ENCODE peak calls at places on chromosomes 7 and 10, in ten cellular contexts. One of them, this sample, is unnamed.

GRCh38 chr10:11009471-11010308 is 8.0 kb upstream of the CELF2 start:
- DNase-seq in GM13977: no peak
- DNase-seq in coronary artery: no peak
- DNase-seq in fibroblast of villous mesenchyme: no peak
- DNase-seq in transverse colon: no peak
- DNase-seq in RWPE2: no peak
- DNase-seq in progenitor cell of endocrine pancreas: no peak
- DNase-seq in Calu3: no peak
- DNase-seq in fibroblast of mammary gland: peak; percentile 57
- DNase-seq in lower leg skin: no peak
- DNase-seq in this sample: no peak

GRCh38 chr7:100566018-100566531 is 7.6 kb downstream of the SAP25 start:
- DNase-seq in lower leg skin: no peak
- DNase-seq in coronary artery: peak; percentile 69
- DNase-seq in RWPE2: no peak
- DNase-seq in transverse colon: no peak
- DNase-seq in progenitor cell of endocrine pancreas: no peak
- DNase-seq in fibroblast of mammary gland: no peak
- DNase-seq in fibroblast of villous mesenchyme: no peak
- DNase-seq in Calu3: no peak
- DNase-seq in GM13977: no peak
- DNase-seq in this sample: no peak

GRCh38 chr10:123270221-123270620 is 116.0 kb downstream of the BUB3 start:
- DNase-seq in transverse colon: no peak
- DNase-seq in RWPE2: no peak
- DNase-seq in lower leg skin: no peak
- DNase-seq in coronary artery: no peak
- DNase-seq in Calu3: no peak
- DNase-seq in fibroblast of villous mesenchyme: peak; percentile 5
- DNase-seq in fibroblast of mammary gland: peak; percentile 68
- DNase-seq in GM13977: no peak
- DNase-seq in progenitor cell of endocrine pancreas: no peak
- DNase-seq in this sample: no peak

GRCh38 chr10:47225186-47225927 is 74.6 kb upstream of the GDF10 start:
- DNase-seq in lower leg skin: no peak
- DNase-seq in transverse colon: no peak
- DNase-seq in Calu3: no peak
- DNase-seq in progenitor cell of endocrine pancreas: no peak
- DNase-seq in GM13977: no peak
- DNase-seq in fibroblast of mammary gland: no peak
- DNase-seq in coronary artery: no peak
- DNase-seq in RWPE2: no peak
- DNase-seq in fibroblast of villous mesenchyme: no peak
- DNase-seq in this sample: no peak

GRCh38 chr10:58444336-58444735 is 59.1 kb downstream of the TFAM start:
- DNase-seq in fibroblast of villous mesenchyme: no peak
- DNase-seq in fibroblast of mammary gland: no peak
- DNase-seq in progenitor cell of endocrine pancreas: no peak
- DNase-seq in transverse colon: no peak
- DNase-seq in GM13977: no peak
- DNase-seq in coronary artery: no peak
- DNase-seq in Calu3: no peak
- DNase-seq in lower leg skin: no peak
- DNase-seq in RWPE2: no peak
- DNase-seq in this sample: no peak

GRCh38 chr10:6221971-6222751 is 19.4 kb downstream of the PFKFB3 start:
- DNase-seq in progenitor cell of endocrine pancreas: no peak
- DNase-seq in RWPE2: no peak
- DNase-seq in coronary artery: no peak
- DNase-seq in Calu3: no peak
- DNase-seq in fibroblast of villous mesenchyme: no peak
- DNase-seq in fibroblast of mammary gland: peak; percentile 25
- DNase-seq in GM13977: no peak
- DNase-seq in lower leg skin: no peak
- DNase-seq in transverse colon: no peak
- DNase-seq in this sample: peak; percentile 69

GRCh38 chr7:131203291-131203976 is 124.2 kb upstream of the MKLN1 start:
- DNase-seq in coronary artery: no peak
- DNase-seq in transverse colon: no peak
- DNase-seq in lower leg skin: no peak
- DNase-seq in GM13977: no peak
- DNase-seq in fibroblast of mammary gland: peak; percentile 49
- DNase-seq in Calu3: no peak
- DNase-seq in RWPE2: no peak
- DNase-seq in fibroblast of villous mesenchyme: peak; percentile 61
- DNase-seq in progenitor cell of endocrine pancreas: no peak
- DNase-seq in this sample: no peak

GRCh38 chr10:110275140-110275729 is 29.5 kb downstream of the SMNDC1 start:
- DNase-seq in coronary artery: no peak
- DNase-seq in GM13977: no peak
- DNase-seq in Calu3: no peak
- DNase-seq in fibroblast of villous mesenchyme: no peak
- DNase-seq in transverse colon: no peak
- DNase-seq in lower leg skin: no peak
- DNase-seq in progenitor cell of endocrine pancreas: no peak
- DNase-seq in RWPE2: no peak
- DNase-seq in fibroblast of mammary gland: no peak
- DNase-seq in this sample: no peak

GRCh38 chr10:52566471-52567246 is 205.9 kb downstream of the MBL2 start:
- DNase-seq in GM13977: no peak
- DNase-seq in RWPE2: no peak
- DNase-seq in progenitor cell of endocrine pancreas: no peak
- DNase-seq in fibroblast of mammary gland: peak; percentile 68
- DNase-seq in coronary artery: no peak
- DNase-seq in lower leg skin: no peak
- DNase-seq in transverse colon: no peak
- DNase-seq in Calu3: peak; percentile 45
- DNase-seq in fibroblast of villous mesenchyme: peak; percentile 81
- DNase-seq in this sample: no peak

GRCh38 chr7:14858866-14859265 is 43.7 kb downstream of the DGKB start:
- DNase-seq in transverse colon: no peak
- DNase-seq in lower leg skin: no peak
- DNase-seq in RWPE2: no peak
- DNase-seq in fibroblast of mammary gland: no peak
- DNase-seq in coronary artery: no peak
- DNase-seq in fibroblast of villous mesenchyme: no peak
- DNase-seq in Calu3: no peak
- DNase-seq in GM13977: no peak
- DNase-seq in progenitor cell of endocrine pancreas: no peak
- DNase-seq in this sample: no peak

GRCh38 chr10:75398630-75399460 is 2.7 kb downstream of the ZNF503 start:
- DNase-seq in RWPE2: no peak
- DNase-seq in fibroblast of mammary gland: no peak
- DNase-seq in coronary artery: no peak
- DNase-seq in Calu3: no peak
- DNase-seq in GM13977: no peak
- DNase-seq in fibroblast of villous mesenchyme: no peak
- DNase-seq in lower leg skin: no peak
- DNase-seq in transverse colon: peak; percentile 22
- DNase-seq in progenitor cell of endocrine pancreas: no peak
- DNase-seq in this sample: no peak

GRCh38 chr7:56063882-56064625 is at the start of gene SUMF2:
- DNase-seq in fibroblast of villous mesenchyme: peak; percentile 93
- DNase-seq in progenitor cell of endocrine pancreas: peak; percentile 87
- DNase-seq in fibroblast of mammary gland: peak; percentile 86
- DNase-seq in Calu3: peak; percentile 96
- DNase-seq in coronary artery: peak; percentile 95
- DNase-seq in transverse colon: peak; percentile 93
- DNase-seq in GM13977: peak; percentile 96
- DNase-seq in lower leg skin: peak; percentile 98
- DNase-seq in RWPE2: peak; percentile 84
- DNase-seq in this sample: peak; percentile 92
- TF ChIP-seq CTCF in fibroblast of villous mesenchyme: no peak
- TF ChIP-seq CTCF in progenitor cell of endocrine pancreas: peak; percentile 38
- TF ChIP-seq CTCF in fibroblast of mammary gland: no peak
- TF ChIP-seq CTCF in Calu3: no peak
- TF ChIP-seq CTCF in coronary artery: no peak
- TF ChIP-seq CTCF in transverse colon: no peak
- TF ChIP-seq CTCF in GM13977: peak; percentile 22
- TF ChIP-seq CTCF in lower leg skin: no peak
- TF ChIP-seq CTCF in RWPE2: no peak
- TF ChIP-seq CTCF in this sample: no peak

GRCh38 chr7:17680026-17680425 is 260.3 kb downstream of the SNX13 start:
- DNase-seq in transverse colon: peak; percentile 29
- DNase-seq in progenitor cell of endocrine pancreas: no peak
- DNase-seq in GM13977: no peak
- DNase-seq in Calu3: no peak
- DNase-seq in fibroblast of mammary gland: peak; percentile 96
- DNase-seq in RWPE2: no peak
- DNase-seq in coronary artery: no peak
- DNase-seq in fibroblast of villous mesenchyme: peak; percentile 84
- DNase-seq in lower leg skin: peak; percentile 95
- DNase-seq in this sample: no peak

GRCh38 chr7:17682586-17682985 is 257.7 kb downstream of the SNX13 start:
- DNase-seq in lower leg skin: no peak
- DNase-seq in Calu3: no peak
- DNase-seq in GM13977: no peak
- DNase-seq in RWPE2: no peak
- DNase-seq in progenitor cell of endocrine pancreas: no peak
- DNase-seq in transverse colon: no peak
- DNase-seq in coronary artery: no peak
- DNase-seq in fibroblast of mammary gland: peak; percentile 65
- DNase-seq in fibroblast of villous mesenchyme: peak; percentile 17
- DNase-seq in this sample: no peak

GRCh38 chr7:17679427-17679826 is 260.9 kb downstream of the SNX13 start:
- DNase-seq in Calu3: no peak
- DNase-seq in GM13977: no peak
- DNase-seq in coronary artery: no peak
- DNase-seq in RWPE2: no peak
- DNase-seq in lower leg skin: peak; percentile 90
- DNase-seq in transverse colon: no peak
- DNase-seq in fibroblast of mammary gland: peak; percentile 94
- DNase-seq in progenitor cell of endocrine pancreas: no peak
- DNase-seq in fibroblast of villous mesenchyme: peak; percentile 58
- DNase-seq in this sample: no peak

GRCh38 chr7:17681965-17682364 is 258.3 kb downstream of the SNX13 start:
- DNase-seq in Calu3: no peak
- DNase-seq in coronary artery: no peak
- DNase-seq in RWPE2: no peak
- DNase-seq in fibroblast of villous mesenchyme: no peak
- DNase-seq in progenitor cell of endocrine pancreas: no peak
- DNase-seq in fibroblast of mammary gland: peak; percentile 66
- DNase-seq in transverse colon: no peak
- DNase-seq in GM13977: no peak
- DNase-seq in lower leg skin: no peak
- DNase-seq in this sample: no peak

GRCh38 chr7:17680943-17681351 is 259.3 kb downstream of the SNX13 start:
- DNase-seq in RWPE2: no peak
- DNase-seq in transverse colon: no peak
- DNase-seq in coronary artery: no peak
- DNase-seq in GM13977: no peak
- DNase-seq in lower leg skin: no peak
- DNase-seq in Calu3: no peak
- DNase-seq in progenitor cell of endocrine pancreas: no peak
- DNase-seq in fibroblast of villous mesenchyme: peak; percentile 54
- DNase-seq in fibroblast of mammary gland: peak; percentile 70
- DNase-seq in this sample: no peak
- TF ChIP-seq CTCF in RWPE2: peak; percentile 78
- TF ChIP-seq CTCF in transverse colon: peak; percentile 65
- TF ChIP-seq CTCF in coronary artery: peak; percentile 39
- TF ChIP-seq CTCF in GM13977: peak; percentile 49
- TF ChIP-seq CTCF in lower leg skin: no peak
- TF ChIP-seq CTCF in Calu3: peak; percentile 54
- TF ChIP-seq CTCF in progenitor cell of endocrine pancreas: peak; percentile 52
- TF ChIP-seq CTCF in fibroblast of villous mesenchyme: peak; percentile 49
- TF ChIP-seq CTCF in fibroblast of mammary gland: peak; percentile 38
- TF ChIP-seq CTCF in this sample: peak; percentile 73

GRCh38 chr7:32905175-32905662 is 13.7 kb upstream of the KBTBD2 start:
- DNase-seq in coronary artery: no peak
- DNase-seq in RWPE2: no peak
- DNase-seq in GM13977: no peak
- DNase-seq in Calu3: peak; percentile 83
- DNase-seq in fibroblast of mammary gland: peak; percentile 93
- DNase-seq in transverse colon: peak; percentile 27
- DNase-seq in progenitor cell of endocrine pancreas: no peak
- DNase-seq in fibroblast of villous mesenchyme: peak; percentile 80
- DNase-seq in lower leg skin: no peak
- DNase-seq in this sample: no peak
- TF ChIP-seq CTCF in coronary artery: no peak
- TF ChIP-seq CTCF in RWPE2: no peak
- TF ChIP-seq CTCF in GM13977: no peak
- TF ChIP-seq CTCF in Calu3: no peak
- TF ChIP-seq CTCF in fibroblast of mammary gland: peak; percentile 11
- TF ChIP-seq CTCF in transverse colon: peak; percentile 15
- TF ChIP-seq CTCF in progenitor cell of endocrine pancreas: no peak
- TF ChIP-seq CTCF in fibroblast of villous mesenchyme: no peak
- TF ChIP-seq CTCF in lower leg skin: no peak
- TF ChIP-seq CTCF in this sample: no peak

GRCh38 chr10:103042129-103042528 is 124.0 kb downstream of the CNNM2 start:
- DNase-seq in coronary artery: no peak
- DNase-seq in RWPE2: no peak
- DNase-seq in GM13977: no peak
- DNase-seq in lower leg skin: no peak
- DNase-seq in fibroblast of villous mesenchyme: no peak
- DNase-seq in progenitor cell of endocrine pancreas: no peak
- DNase-seq in transverse colon: no peak
- DNase-seq in fibroblast of mammary gland: no peak
- DNase-seq in Calu3: no peak
- DNase-seq in this sample: no peak

GRCh38 chr10:103041391-103041790 is 123.3 kb downstream of the CNNM2 start:
- DNase-seq in Calu3: no peak
- DNase-seq in progenitor cell of endocrine pancreas: no peak
- DNase-seq in coronary artery: no peak
- DNase-seq in fibroblast of mammary gland: no peak
- DNase-seq in lower leg skin: no peak
- DNase-seq in GM13977: no peak
- DNase-seq in RWPE2: no peak
- DNase-seq in fibroblast of villous mesenchyme: no peak
- DNase-seq in transverse colon: no peak
- DNase-seq in this sample: no peak

GRCh38 chr10:103040424-103040823 is 122.3 kb downstream of the CNNM2 start:
- DNase-seq in coronary artery: no peak
- DNase-seq in Calu3: no peak
- DNase-seq in progenitor cell of endocrine pancreas: no peak
- DNase-seq in lower leg skin: no peak
- DNase-seq in RWPE2: no peak
- DNase-seq in fibroblast of villous mesenchyme: peak; percentile 44
- DNase-seq in GM13977: no peak
- DNase-seq in fibroblast of mammary gland: peak; percentile 27
- DNase-seq in transverse colon: no peak
- DNase-seq in this sample: no peak

GRCh38 chr10:103044942-103045489 is 126.9 kb downstream of the CNNM2 start:
- DNase-seq in transverse colon: no peak
- DNase-seq in fibroblast of mammary gland: no peak
- DNase-seq in progenitor cell of endocrine pancreas: no peak
- DNase-seq in RWPE2: no peak
- DNase-seq in GM13977: no peak
- DNase-seq in lower leg skin: no peak
- DNase-seq in fibroblast of villous mesenchyme: peak; percentile 85
- DNase-seq in Calu3: no peak
- DNase-seq in coronary artery: no peak
- DNase-seq in this sample: no peak

DNA sequence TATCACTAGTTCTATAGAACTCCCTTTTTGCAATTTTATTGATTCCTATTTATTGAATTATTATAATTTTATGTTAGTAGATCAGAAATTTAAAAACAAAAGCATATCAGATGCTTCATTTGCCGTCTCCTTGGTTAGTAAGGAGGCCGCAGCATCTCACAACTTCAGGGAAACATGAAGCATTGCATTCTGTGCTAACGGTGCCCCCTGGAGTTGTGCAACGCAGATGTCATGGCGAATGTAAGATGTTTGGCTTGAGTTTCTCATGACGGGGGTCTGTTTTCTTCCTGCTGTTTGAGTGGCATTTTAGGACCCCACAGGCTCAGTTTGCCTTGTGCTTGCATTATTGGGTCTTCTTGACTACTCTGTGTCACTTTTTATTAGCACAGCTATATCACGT is 124.8 kb downstream of the CNNM2 start:
- DNase-seq in lower leg skin: no peak
- DNase-seq in transverse colon: no peak
- DNase-seq in coronary artery: no peak
- DNase-seq in RWPE2: no peak
- DNase-seq in fibroblast of villous mesenchyme: no peak
- DNase-seq in Calu3: no peak
- DNase-seq in progenitor cell of endocrine pancreas: no peak
- DNase-seq in fibroblast of mammary gland: no peak
- DNase-seq in GM13977: no peak
- DNase-seq in this sample: no peak
- TF ChIP-seq CTCF in lower leg skin: no peak
- TF ChIP-seq CTCF in transverse colon: no peak
- TF ChIP-seq CTCF in coronary artery: no peak
- TF ChIP-seq CTCF in RWPE2: no peak
- TF ChIP-seq CTCF in fibroblast of villous mesenchyme: no peak
- TF ChIP-seq CTCF in Calu3: no peak
- TF ChIP-seq CTCF in progenitor cell of endocrine pancreas: no peak
- TF ChIP-seq CTCF in fibroblast of mammary gland: no peak
- TF ChIP-seq CTCF in GM13977: no peak
- TF ChIP-seq CTCF in this sample: peak; percentile 42